ENCODE peak calls at places on chromosomes 3 and 15, in five cellular contexts. One of them, this sample, is unnamed.

GRCh38 chr15:51505251-51505650 is 117.3 kb downstream of the DMXL2 start:
- DNase-seq in astrocyte: no peak
- DNase-seq in heart right ventricle: no peak
- DNase-seq in B cell: no peak
- DNase-seq in kidney epithelial cell: no peak
- DNase-seq in this sample: no peak

GRCh38 chr3:72887723-72888545 is at the start of gene GXYLT2:
- DNase-seq in kidney epithelial cell: no peak
- DNase-seq in astrocyte: peak; percentile 66
- DNase-seq in heart right ventricle: peak; percentile 67
- DNase-seq in B cell: peak; percentile 70
- DNase-seq in this sample: peak; percentile 55

GRCh38 chr3:66473181-66473580 is 27.6 kb downstream of the LRIG1 start:
- DNase-seq in heart right ventricle: no peak
- DNase-seq in kidney epithelial cell: no peak
- DNase-seq in astrocyte: peak; percentile 53
- DNase-seq in B cell: no peak
- DNase-seq in this sample: no peak

GRCh38 chr3:175346573-175347356 is 487.6 kb downstream of the NAALADL2 start:
- DNase-seq in kidney epithelial cell: peak; percentile 75
- DNase-seq in heart right ventricle: peak; percentile 49
- DNase-seq in B cell: no peak
- DNase-seq in astrocyte: peak; percentile 97
- DNase-seq in this sample: peak; percentile 64

GRCh38 chr3:169701457-169701856 is 37.9 kb upstream of the MECOM start:
- DNase-seq in kidney epithelial cell: no peak
- DNase-seq in astrocyte: no peak
- DNase-seq in heart right ventricle: no peak
- DNase-seq in B cell: no peak
- DNase-seq in this sample: no peak

GRCh38 chr3:188742755-188743549 is 428.8 kb upstream of the TPRG1 start:
- DNase-seq in heart right ventricle: no peak
- DNase-seq in kidney epithelial cell: no peak
- DNase-seq in B cell: no peak
- DNase-seq in astrocyte: no peak
- DNase-seq in this sample: no peak

GRCh38 chr3:156781310-156782230 is 44.6 kb upstream of the LEKR1 start:
- DNase-seq in B cell: no peak
- DNase-seq in astrocyte: peak; percentile 70
- DNase-seq in heart right ventricle: no peak
- DNase-seq in kidney epithelial cell: no peak
- DNase-seq in this sample: no peak

GRCh38 chr3:183317271-183317670 is 64.2 kb downstream of the B3GNT5 start:
- DNase-seq in heart right ventricle: no peak
- DNase-seq in astrocyte: no peak
- DNase-seq in B cell: no peak
- DNase-seq in kidney epithelial cell: no peak
- DNase-seq in this sample: no peak

GRCh38 chr3:189863031-189863430 is 231.8 kb downstream of the TP63 start:
- DNase-seq in kidney epithelial cell: no peak
- DNase-seq in heart right ventricle: peak; percentile 38
- DNase-seq in astrocyte: no peak
- DNase-seq in B cell: no peak
- DNase-seq in this sample: peak; percentile 37

GRCh38 chr15:70643783-70644125 is 119.6 kb downstream of the UACA start:
- DNase-seq in heart right ventricle: no peak
- DNase-seq in B cell: no peak
- DNase-seq in kidney epithelial cell: no peak
- DNase-seq in astrocyte: peak; percentile 38
- DNase-seq in this sample: no peak

GRCh38 chr15:38991126-38991525 is 426.5 kb upstream of the RASGRP1 start:
- DNase-seq in B cell: no peak
- DNase-seq in kidney epithelial cell: no peak
- DNase-seq in heart right ventricle: no peak
- DNase-seq in astrocyte: peak; percentile 42
- DNase-seq in this sample: no peak

GRCh38 chr15:27480642-27481041 is 509.7 kb downstream of the GABRG3 start:
- DNase-seq in B cell: no peak
- DNase-seq in heart right ventricle: no peak
- DNase-seq in kidney epithelial cell: no peak
- DNase-seq in astrocyte: no peak
- DNase-seq in this sample: no peak

GRCh38 chr3:134527037-134527436 is 41.2 kb downstream of the CEP63 start:
- DNase-seq in B cell: no peak
- DNase-seq in astrocyte: no peak
- DNase-seq in kidney epithelial cell: no peak
- DNase-seq in heart right ventricle: no peak
- DNase-seq in this sample: no peak

GRCh38 chr15:55630921-55631320 is 42.8 kb upstream of the PYGO1 start:
- DNase-seq in astrocyte: no peak
- DNase-seq in B cell: no peak
- DNase-seq in kidney epithelial cell: no peak
- DNase-seq in heart right ventricle: no peak
- DNase-seq in this sample: no peak

GRCh38 chr3:4741404-4742307 is 237.6 kb upstream of the BHLHE40 start:
- DNase-seq in kidney epithelial cell: peak; percentile 95
- DNase-seq in B cell: no peak
- DNase-seq in heart right ventricle: peak; percentile 87
- DNase-seq in astrocyte: peak; percentile 100
- DNase-seq in this sample: peak; percentile 69

GRCh38 chr15:40782609-40783227 is 12.9 kb downstream of the C15orf62 start:
- DNase-seq in heart right ventricle: no peak
- DNase-seq in kidney epithelial cell: no peak
- DNase-seq in astrocyte: no peak
- DNase-seq in B cell: peak; percentile 78
- DNase-seq in this sample: peak; percentile 79

GRCh38 chr3:127714151-127714571 is 41.4 kb downstream of the ABTB1 start:
- DNase-seq in B cell: no peak
- DNase-seq in kidney epithelial cell: no peak
- DNase-seq in heart right ventricle: peak; percentile 71
- DNase-seq in astrocyte: no peak
- DNase-seq in this sample: no peak

DNA sequence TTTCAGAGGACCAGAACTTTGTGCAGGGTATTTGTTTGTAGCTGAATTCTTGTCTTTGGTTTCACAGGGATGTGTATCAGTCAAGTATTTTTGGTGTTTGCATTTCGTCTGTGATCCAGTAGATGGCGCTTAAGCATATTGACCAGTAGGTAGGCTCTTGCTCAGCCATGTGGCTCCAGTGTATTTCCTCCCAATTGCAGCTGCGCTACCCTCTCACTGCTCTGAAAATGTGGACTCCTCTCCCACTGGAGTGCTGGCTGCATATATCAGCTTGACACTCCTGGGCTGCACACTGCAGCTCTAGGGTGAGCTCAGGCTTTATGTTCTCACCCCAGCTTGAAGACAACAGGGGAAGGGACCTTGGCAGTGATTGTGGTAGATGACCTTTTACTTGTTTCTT is 1264.3 kb upstream of the ALCAM start:
- DNase-seq in heart right ventricle: no peak
- DNase-seq in B cell: peak; percentile 16
- DNase-seq in astrocyte: peak; percentile 30
- DNase-seq in kidney epithelial cell: peak; percentile 10
- DNase-seq in this sample: no peak
- TF ChIP-seq CTCF in heart right ventricle: no peak
- TF ChIP-seq CTCF in B cell: peak; percentile 79
- TF ChIP-seq CTCF in astrocyte: peak; percentile 76
- TF ChIP-seq CTCF in kidney epithelial cell: peak; percentile 67
- TF ChIP-seq CTCF in this sample: no peak

GRCh38 chr3:38038447-38038911 is 529 bp upstream of the DLEC1 start:
- DNase-seq in kidney epithelial cell: no peak
- DNase-seq in B cell: no peak
- DNase-seq in heart right ventricle: no peak
- DNase-seq in astrocyte: no peak
- DNase-seq in this sample: no peak

GRCh38 chr3:38040400-38040799 is 1.4 kb downstream of the DLEC1 start:
- DNase-seq in kidney epithelial cell: no peak
- DNase-seq in heart right ventricle: no peak
- DNase-seq in B cell: no peak
- DNase-seq in astrocyte: no peak
- DNase-seq in this sample: no peak

GRCh38 chr3:38039101-38039898 is at the start of gene DLEC1:
- DNase-seq in B cell: peak; percentile 79
- DNase-seq in heart right ventricle: peak; percentile 63
- DNase-seq in kidney epithelial cell: no peak
- DNase-seq in astrocyte: peak; percentile 47
- DNase-seq in this sample: peak; percentile 73

GRCh38 chr3:38036906-38037305 is 2.1 kb upstream of the DLEC1 start:
- DNase-seq in kidney epithelial cell: no peak
- DNase-seq in heart right ventricle: no peak
- DNase-seq in B cell: no peak
- DNase-seq in astrocyte: no peak
- DNase-seq in this sample: no peak

GRCh38 chr3:38039899-38040261 is 872 bp downstream of the DLEC1 start:
- DNase-seq in heart right ventricle: peak; percentile 37
- DNase-seq in kidney epithelial cell: no peak
- DNase-seq in B cell: peak; percentile 78
- DNase-seq in astrocyte: peak; percentile 25
- DNase-seq in this sample: peak; percentile 73
- TF ChIP-seq CTCF in heart right ventricle: no peak
- TF ChIP-seq CTCF in kidney epithelial cell: peak; percentile 20
- TF ChIP-seq CTCF in B cell: peak; percentile 28
- TF ChIP-seq CTCF in astrocyte: no peak
- TF ChIP-seq CTCF in this sample: peak; percentile 26

GRCh38 chr3:47250309-47251060 is 32.1 kb downstream of the KIF9 start:
- DNase-seq in kidney epithelial cell: no peak
- DNase-seq in heart right ventricle: peak; percentile 54
- DNase-seq in astrocyte: no peak
- DNase-seq in B cell: no peak
- DNase-seq in this sample: peak; percentile 61
- TF ChIP-seq CTCF in kidney epithelial cell: peak; percentile 44
- TF ChIP-seq CTCF in heart right ventricle: peak; percentile 38
- TF ChIP-seq CTCF in astrocyte: peak; percentile 22
- TF ChIP-seq CTCF in B cell: no peak
- TF ChIP-seq CTCF in this sample: peak; percentile 23

GRCh38 chr15:69081310-69082004 is 67.0 kb downstream of the NOX5 start:
- DNase-seq in B cell: no peak
- DNase-seq in astrocyte: peak; percentile 54
- DNase-seq in kidney epithelial cell: no peak
- DNase-seq in heart right ventricle: peak; percentile 81
- DNase-seq in this sample: no peak

GRCh38 chr15:69080203-69080957 is 65.9 kb downstream of the NOX5 start:
- DNase-seq in B cell: no peak
- DNase-seq in kidney epithelial cell: no peak
- DNase-seq in heart right ventricle: no peak
- DNase-seq in astrocyte: peak; percentile 12
- DNase-seq in this sample: no peak

GRCh38 chr15:69082556-69082955 is 68.1 kb downstream of the NOX5 start:
- DNase-seq in astrocyte: peak; percentile 8
- DNase-seq in heart right ventricle: no peak
- DNase-seq in B cell: no peak
- DNase-seq in kidney epithelial cell: no peak
- DNase-seq in this sample: no peak

GRCh38 chr15:69080958-69081248 is 66.4 kb downstream of the NOX5 start:
- DNase-seq in heart right ventricle: no peak
- DNase-seq in astrocyte: peak; percentile 18
- DNase-seq in B cell: no peak
- DNase-seq in kidney epithelial cell: no peak
- DNase-seq in this sample: no peak

DNA sequence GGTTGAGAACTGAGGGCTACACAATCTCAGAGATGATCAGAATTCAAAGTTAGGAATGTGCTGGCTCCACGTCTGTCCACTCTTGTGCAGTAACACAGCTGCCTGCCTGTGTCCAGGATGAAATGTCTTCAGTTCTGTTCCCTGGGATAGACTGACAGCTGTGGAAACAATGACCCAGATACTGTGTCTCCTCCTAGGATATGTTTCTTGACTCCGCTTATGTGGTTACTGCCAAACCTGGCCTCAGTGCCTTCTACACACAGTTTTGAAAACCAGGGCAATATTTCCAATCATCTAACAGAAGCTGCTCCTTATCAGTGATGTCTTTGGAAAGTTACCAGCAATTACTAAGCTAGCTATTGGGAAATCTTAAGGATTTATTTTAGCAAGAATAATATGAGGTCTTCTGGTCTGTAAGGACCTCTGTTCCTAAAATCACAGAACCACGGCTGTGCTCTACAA is 67.6 kb downstream of the NOX5 start:
- DNase-seq in kidney epithelial cell: no peak
- DNase-seq in heart right ventricle: peak; percentile 52
- DNase-seq in B cell: no peak
- DNase-seq in astrocyte: peak; percentile 81
- DNase-seq in this sample: no peak
- TF ChIP-seq CTCF in kidney epithelial cell: no peak
- TF ChIP-seq CTCF in heart right ventricle: no peak
- TF ChIP-seq CTCF in B cell: no peak
- TF ChIP-seq CTCF in astrocyte: no peak
- TF ChIP-seq CTCF in this sample: no peak

GRCh38 chr3:11774296-11774877 is 72.3 kb downstream of the TAMM41 start:
- DNase-seq in heart right ventricle: no peak
- DNase-seq in astrocyte: no peak
- DNase-seq in B cell: no peak
- DNase-seq in kidney epithelial cell: no peak
- DNase-seq in this sample: peak; percentile 37
- TF ChIP-seq CTCF in heart right ventricle: no peak
- TF ChIP-seq CTCF in astrocyte: peak; percentile 39
- TF ChIP-seq CTCF in B cell: no peak
- TF ChIP-seq CTCF in kidney epithelial cell: peak; percentile 65
- TF ChIP-seq CTCF in this sample: peak; percentile 6

DNA sequence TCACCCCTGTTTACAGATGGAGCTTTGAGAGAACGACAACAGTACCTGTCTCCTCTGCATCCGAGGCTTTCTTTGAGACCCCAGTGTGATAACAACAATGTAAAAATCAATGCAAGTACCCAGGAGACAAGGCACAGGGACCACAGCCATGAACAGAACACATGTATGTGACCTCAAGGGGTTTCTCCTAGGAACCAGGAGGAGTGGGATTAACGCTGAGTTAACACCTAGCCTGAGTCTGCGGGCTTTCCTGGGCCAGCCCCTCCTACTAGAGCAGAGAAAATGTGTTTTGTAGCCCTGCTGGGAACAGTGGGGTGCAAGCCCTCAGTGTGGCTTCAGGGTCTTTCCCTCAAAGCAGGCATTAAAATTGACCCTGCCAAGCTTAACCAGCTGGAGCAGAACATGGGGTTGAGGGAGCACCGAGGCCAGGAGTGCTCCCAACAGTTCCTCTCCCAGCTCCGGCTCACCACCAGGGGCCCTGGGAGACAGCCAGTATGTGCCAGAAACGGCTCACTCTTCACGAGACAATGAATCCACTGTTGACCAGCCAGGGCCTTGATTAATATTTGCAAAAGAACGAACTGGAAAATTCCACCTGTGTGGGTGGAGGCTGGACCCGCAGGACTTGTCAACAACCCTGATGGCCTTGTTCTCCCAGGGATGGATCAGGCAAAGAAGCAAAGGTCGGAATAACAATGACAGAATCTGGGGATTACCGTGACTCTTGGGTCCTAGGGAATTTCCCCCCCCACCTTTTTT is 3.6 kb downstream of the CHDH start:
- DNase-seq in B cell: no peak
- DNase-seq in astrocyte: peak; percentile 31
- DNase-seq in heart right ventricle: peak; percentile 38
- DNase-seq in kidney epithelial cell: peak; percentile 34
- DNase-seq in this sample: peak; percentile 46
- TF ChIP-seq CTCF in B cell: no peak
- TF ChIP-seq CTCF in astrocyte: peak; percentile 8
- TF ChIP-seq CTCF in heart right ventricle: no peak
- TF ChIP-seq CTCF in kidney epithelial cell: peak; percentile 51
- TF ChIP-seq CTCF in this sample: no peak

This sample was measured in lung.